ENCODE peak calls at places on chromosome 1, in seven cellular contexts. One of them, this sample, is unnamed.

GRCh38 chr1:8938232-8939117 is 7.2 kb upstream of the CA6 start:
- DNase-seq in mammary epithelial cell: no peak
- DNase-seq in PC-3: no peak
- DNase-seq in PC-9: no peak
- DNase-seq in fibroblast of lung: peak; percentile 22
- DNase-seq in DND-41: peak; percentile 31
- DNase-seq in K562: no peak
- DNase-seq in this sample: no peak

GRCh38 chr1:16905856-16906702 is 10.3 kb downstream of the RNU1-2 start:
- DNase-seq in mammary epithelial cell: peak; percentile 51
- DNase-seq in PC-3: peak; percentile 13
- DNase-seq in PC-9: no peak
- DNase-seq in fibroblast of lung: no peak
- DNase-seq in DND-41: no peak
- DNase-seq in K562: no peak
- DNase-seq in this sample: peak; percentile 75

GRCh38 chr1:32241011-32241763 is 5.8 kb upstream of the FAM167B start:
- DNase-seq in mammary epithelial cell: no peak
- DNase-seq in PC-3: peak; percentile 57
- DNase-seq in PC-9: peak; percentile 44
- DNase-seq in fibroblast of lung: peak; percentile 58
- DNase-seq in DND-41: no peak
- DNase-seq in K562: peak; percentile 65
- DNase-seq in this sample: peak; percentile 84

GRCh38 chr1:107493111-107493716 is 352.4 kb downstream of the NTNG1 start:
- DNase-seq in mammary epithelial cell: no peak
- DNase-seq in PC-3: no peak
- DNase-seq in PC-9: no peak
- DNase-seq in fibroblast of lung: no peak
- DNase-seq in DND-41: no peak
- DNase-seq in K562: no peak
- DNase-seq in this sample: no peak

GRCh38 chr1:65065535-65066378 is 82.2 kb upstream of the AK4 start:
- DNase-seq in mammary epithelial cell: no peak
- DNase-seq in PC-3: no peak
- DNase-seq in PC-9: no peak
- DNase-seq in fibroblast of lung: no peak
- DNase-seq in DND-41: no peak
- DNase-seq in K562: peak; percentile 38
- DNase-seq in this sample: peak; percentile 13

GRCh38 chr1:81073580-81073979 is 727.2 kb upstream of the ADGRL2 start:
- DNase-seq in mammary epithelial cell: no peak
- DNase-seq in PC-3: no peak
- DNase-seq in PC-9: no peak
- DNase-seq in fibroblast of lung: peak; percentile 38
- DNase-seq in DND-41: no peak
- DNase-seq in K562: no peak
- DNase-seq in this sample: no peak

GRCh38 chr1:119372493-119373086 is 4.0 kb downstream of the HAO2 start:
- DNase-seq in mammary epithelial cell: peak; percentile 57
- DNase-seq in PC-3: peak; percentile 80
- DNase-seq in PC-9: peak; percentile 69
- DNase-seq in fibroblast of lung: peak; percentile 22
- DNase-seq in DND-41: no peak
- DNase-seq in K562: no peak
- DNase-seq in this sample: peak; percentile 57

GRCh38 chr1:41540886-41541591 is 56.6 kb upstream of the EDN2 start:
- DNase-seq in mammary epithelial cell: peak; percentile 6
- DNase-seq in PC-3: no peak
- DNase-seq in PC-9: no peak
- DNase-seq in fibroblast of lung: peak; percentile 9
- DNase-seq in DND-41: no peak
- DNase-seq in K562: peak; percentile 48
- DNase-seq in this sample: peak; percentile 56

GRCh38 chr1:17162941-17163340 is 42.0 kb upstream of the PADI1 start:
- DNase-seq in mammary epithelial cell: no peak
- DNase-seq in PC-3: peak; percentile 48
- DNase-seq in PC-9: peak; percentile 85
- DNase-seq in fibroblast of lung: no peak
- DNase-seq in DND-41: no peak
- DNase-seq in K562: no peak
- DNase-seq in this sample: peak; percentile 56

GRCh38 chr1:218480137-218480536 is 135.0 kb downstream of the TGFB2 start:
- DNase-seq in mammary epithelial cell: peak; percentile 92
- DNase-seq in PC-3: peak; percentile 83
- DNase-seq in PC-9: no peak
- DNase-seq in fibroblast of lung: peak; percentile 79
- DNase-seq in DND-41: no peak
- DNase-seq in K562: no peak
- DNase-seq in this sample: peak; percentile 95

GRCh38 chr1:221706862-221707582 is 34.9 kb downstream of the DUSP10 start:
- DNase-seq in mammary epithelial cell: no peak
- DNase-seq in PC-3: no peak
- DNase-seq in PC-9: no peak
- DNase-seq in fibroblast of lung: no peak
- DNase-seq in DND-41: peak; percentile 32
- DNase-seq in K562: no peak
- DNase-seq in this sample: no peak

GRCh38 chr1:21305155-21305899 is 15.1 kb upstream of the ECE1 start:
- DNase-seq in mammary epithelial cell: no peak
- DNase-seq in PC-3: no peak
- DNase-seq in PC-9: no peak
- DNase-seq in fibroblast of lung: no peak
- DNase-seq in DND-41: no peak
- DNase-seq in K562: no peak
- DNase-seq in this sample: no peak

GRCh38 chr1:110525250-110525597 is 6.2 kb upstream of the KCNA10 start:
- DNase-seq in mammary epithelial cell: no peak
- DNase-seq in PC-3: no peak
- DNase-seq in PC-9: no peak
- DNase-seq in fibroblast of lung: no peak
- DNase-seq in DND-41: no peak
- DNase-seq in K562: peak; percentile 41
- DNase-seq in this sample: peak; percentile 68

GRCh38 chr1:114094303-114094663 is 59.4 kb downstream of the SYT6 start:
- DNase-seq in mammary epithelial cell: peak; percentile 23
- DNase-seq in PC-3: peak; percentile 54
- DNase-seq in PC-9: peak; percentile 50
- DNase-seq in fibroblast of lung: peak; percentile 9
- DNase-seq in DND-41: no peak
- DNase-seq in K562: no peak
- DNase-seq in this sample: peak; percentile 76

GRCh38 chr1:158180741-158181576 is at the start of gene CD1D:
- DNase-seq in mammary epithelial cell: peak; percentile 27
- DNase-seq in PC-3: no peak
- DNase-seq in PC-9: no peak
- DNase-seq in fibroblast of lung: peak; percentile 25
- DNase-seq in DND-41: peak; percentile 76
- DNase-seq in K562: no peak
- DNase-seq in this sample: peak; percentile 32

GRCh38 chr1:98681812-98682211 is 20.3 kb downstream of the SNX7 start:
- DNase-seq in mammary epithelial cell: no peak
- DNase-seq in PC-3: no peak
- DNase-seq in PC-9: no peak
- DNase-seq in fibroblast of lung: no peak
- DNase-seq in DND-41: no peak
- DNase-seq in K562: no peak
- DNase-seq in this sample: no peak

GRCh38 chr1:116766616-116767469 is 12.6 kb downstream of the CD2 start:
- DNase-seq in mammary epithelial cell: no peak
- DNase-seq in PC-3: no peak
- DNase-seq in PC-9: no peak
- DNase-seq in fibroblast of lung: no peak
- DNase-seq in DND-41: no peak
- DNase-seq in K562: no peak
- DNase-seq in this sample: peak; percentile 53

GRCh38 chr1:24828887-24829192 is 83.6 kb downstream of the CLIC4 start:
- DNase-seq in mammary epithelial cell: no peak
- DNase-seq in PC-3: no peak
- DNase-seq in PC-9: no peak
- DNase-seq in fibroblast of lung: no peak
- DNase-seq in DND-41: no peak
- DNase-seq in K562: no peak
- DNase-seq in this sample: no peak

GRCh38 chr1:6069573-6069972 is 23.9 kb downstream of the KCNAB2 start:
- DNase-seq in mammary epithelial cell: no peak
- DNase-seq in PC-3: no peak
- DNase-seq in PC-9: no peak
- DNase-seq in fibroblast of lung: no peak
- DNase-seq in DND-41: no peak
- DNase-seq in K562: no peak
- DNase-seq in this sample: no peak

GRCh38 chr1:26792924-26793323 is 5.2 kb downstream of the PIGV start:
- DNase-seq in mammary epithelial cell: no peak
- DNase-seq in PC-3: no peak
- DNase-seq in PC-9: no peak
- DNase-seq in fibroblast of lung: no peak
- DNase-seq in DND-41: no peak
- DNase-seq in K562: no peak
- DNase-seq in this sample: no peak

GRCh38 chr1:47444578-47445465 is 7.0 kb downstream of the FOXD2 start:
- DNase-seq in mammary epithelial cell: peak; percentile 34
- DNase-seq in PC-3: no peak
- DNase-seq in PC-9: no peak
- DNase-seq in fibroblast of lung: peak; percentile 8
- DNase-seq in DND-41: no peak
- DNase-seq in K562: no peak
- DNase-seq in this sample: peak; percentile 42
- TF ChIP-seq EZH2 in mammary epithelial cell: peak; percentile 86
- TF ChIP-seq EZH2 in PC-3: no peak
- TF ChIP-seq EZH2 in PC-9: no peak
- TF ChIP-seq EZH2 in fibroblast of lung: peak; percentile 89
- TF ChIP-seq EZH2 in DND-41: no peak
- TF ChIP-seq EZH2 in K562: peak; percentile 92
- TF ChIP-seq EZH2 in this sample: peak; percentile 95

GRCh38 chr1:203934027-203934426 is 72.6 kb downstream of the SNRPE start:
- DNase-seq in mammary epithelial cell: peak; percentile 47
- DNase-seq in PC-3: peak; percentile 84
- DNase-seq in PC-9: no peak
- DNase-seq in fibroblast of lung: no peak
- DNase-seq in DND-41: no peak
- DNase-seq in K562: no peak
- DNase-seq in this sample: no peak
- H3K27me3 ChIP-seq in mammary epithelial cell: no peaks in the 10 kb centered on the region
- H3K27me3 ChIP-seq in PC-3: no peaks in the 10 kb centered on the region
- H3K27me3 ChIP-seq in PC-9: no peaks in the 10 kb centered on the region
- H3K27me3 ChIP-seq in fibroblast of lung: no peaks in the 10 kb centered on the region
- H3K27me3 ChIP-seq in DND-41: no peaks in the 10 kb centered on the region
- H3K27me3 ChIP-seq in K562: peaks cover 3% of the 10 kb centered on the region
- H3K27me3 ChIP-seq in this sample: peaks cover under 1% of the 10 kb centered on the region

GRCh38 chr1:46448109-46448911 is 41.3 kb upstream of the DMBX1 start:
- DNase-seq in mammary epithelial cell: no peak
- DNase-seq in PC-3: no peak
- DNase-seq in PC-9: no peak
- DNase-seq in fibroblast of lung: no peak
- DNase-seq in DND-41: no peak
- DNase-seq in K562: no peak
- DNase-seq in this sample: no peak
- TF ChIP-seq EZH2 in mammary epithelial cell: no peak
- TF ChIP-seq EZH2 in PC-3: no peak
- TF ChIP-seq EZH2 in PC-9: no peak
- TF ChIP-seq EZH2 in fibroblast of lung: peak; percentile 46
- TF ChIP-seq EZH2 in DND-41: no peak
- TF ChIP-seq EZH2 in K562: no peak
- TF ChIP-seq EZH2 in this sample: peak; percentile 72

DNA sequence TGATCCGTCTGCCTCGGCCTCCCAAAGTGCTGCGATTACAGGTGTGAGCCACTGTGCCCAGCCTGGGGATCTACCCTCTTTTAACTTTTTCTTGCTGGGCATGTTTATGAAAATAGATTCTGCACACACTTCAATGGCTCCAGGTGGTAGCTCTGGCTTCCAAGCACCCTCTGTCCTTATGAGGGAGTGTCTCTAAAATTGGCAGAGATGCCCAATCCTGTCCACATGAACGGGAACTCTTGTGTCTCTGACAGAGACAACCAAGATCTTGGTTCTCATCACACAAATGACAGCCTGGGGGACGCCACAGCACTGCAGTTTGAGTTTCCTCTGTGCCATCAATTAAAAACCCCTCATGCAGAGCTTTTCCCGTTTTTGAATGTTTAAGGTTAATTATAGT is 43.4 kb upstream of the ANGPTL7 start:
- DNase-seq in mammary epithelial cell: no peak
- DNase-seq in PC-3: no peak
- DNase-seq in PC-9: no peak
- DNase-seq in fibroblast of lung: no peak
- DNase-seq in DND-41: no peak
- DNase-seq in K562: no peak
- DNase-seq in this sample: no peak
- H3K27me3 ChIP-seq in mammary epithelial cell: no peaks in the 10 kb centered on the region
- H3K27me3 ChIP-seq in PC-3: no peaks in the 10 kb centered on the region
- H3K27me3 ChIP-seq in PC-9: no peaks in the 10 kb centered on the region
- H3K27me3 ChIP-seq in fibroblast of lung: no peaks in the 10 kb centered on the region
- H3K27me3 ChIP-seq in DND-41: no peaks in the 10 kb centered on the region
- H3K27me3 ChIP-seq in K562: no peaks in the 10 kb centered on the region
- H3K27me3 ChIP-seq in this sample: no peaks in the 10 kb centered on the region

GRCh38 chr1:226083303-226084101 is 21.0 kb downstream of the H3-3A start:
- DNase-seq in mammary epithelial cell: peak; percentile 75
- DNase-seq in PC-3: peak; percentile 90
- DNase-seq in PC-9: peak; percentile 68
- DNase-seq in fibroblast of lung: peak; percentile 72
- DNase-seq in DND-41: peak; percentile 87
- DNase-seq in K562: peak; percentile 100
- DNase-seq in this sample: peak; percentile 95
- TF ChIP-seq EZH2 in mammary epithelial cell: no peak
- TF ChIP-seq EZH2 in PC-3: no peak
- TF ChIP-seq EZH2 in PC-9: no peak
- TF ChIP-seq EZH2 in fibroblast of lung: no peak
- TF ChIP-seq EZH2 in DND-41: no peak
- TF ChIP-seq EZH2 in K562: no peak
- TF ChIP-seq EZH2 in this sample: no peak

GRCh38 chr1:210915890-210916507 is 217.9 kb downstream of the KCNH1 start:
- DNase-seq in mammary epithelial cell: no peak
- DNase-seq in PC-3: no peak
- DNase-seq in PC-9: no peak
- DNase-seq in fibroblast of lung: no peak
- DNase-seq in DND-41: no peak
- DNase-seq in K562: no peak
- DNase-seq in this sample: no peak
- H3K27me3 ChIP-seq in mammary epithelial cell: peaks cover 4% of the 10 kb centered on the region
- H3K27me3 ChIP-seq in PC-3: peaks cover 28% of the 10 kb centered on the region
- H3K27me3 ChIP-seq in PC-9: no peaks in the 10 kb centered on the region
- H3K27me3 ChIP-seq in fibroblast of lung: no peaks in the 10 kb centered on the region
- H3K27me3 ChIP-seq in DND-41: peaks cover 6% of the 10 kb centered on the region
- H3K27me3 ChIP-seq in K562: no peaks in the 10 kb centered on the region
- H3K27me3 ChIP-seq in this sample: no peaks in the 10 kb centered on the region

DNA sequence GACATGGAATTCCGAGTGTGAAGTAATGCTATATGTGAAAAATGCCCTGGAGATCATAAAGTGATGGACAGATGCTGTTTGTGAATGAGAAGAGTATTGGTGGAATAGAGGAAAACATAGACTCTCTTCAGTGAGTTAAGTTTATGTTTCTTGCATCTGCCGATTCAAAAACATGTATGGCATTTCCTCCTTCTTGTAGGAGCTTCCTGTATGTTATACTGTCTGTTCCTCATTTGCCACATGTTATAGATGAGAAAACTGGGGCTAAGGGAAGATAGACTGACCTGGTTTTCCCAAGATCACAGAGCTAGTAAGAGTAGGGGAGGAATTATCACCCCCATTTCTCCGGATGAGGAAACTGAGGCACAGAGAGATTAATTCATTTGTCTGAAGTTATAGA is 41.1 kb upstream of the IL20 start:
- DNase-seq in mammary epithelial cell: no peak
- DNase-seq in PC-3: no peak
- DNase-seq in PC-9: no peak
- DNase-seq in fibroblast of lung: no peak
- DNase-seq in DND-41: no peak
- DNase-seq in K562: no peak
- DNase-seq in this sample: no peak
- TF ChIP-seq EZH2 in mammary epithelial cell: no peak
- TF ChIP-seq EZH2 in PC-3: no peak
- TF ChIP-seq EZH2 in PC-9: no peak
- TF ChIP-seq EZH2 in fibroblast of lung: no peak
- TF ChIP-seq EZH2 in DND-41: no peak
- TF ChIP-seq EZH2 in K562: no peak
- TF ChIP-seq EZH2 in this sample: no peak

This sample was measured in GM23248.